ENCODE peak calls at places on chromosome 14, in seven cellular contexts. L, Z, F, G, X, T and J are unnamed samples.

GRCh38 chr14:28766505-28767238 is at the start of gene FOXG1:
- DNase-seq in L (no peak), F (peak), Z (no peak), X (no peak), G (no peak), T (no peak), J (no peak)

GRCh38 chr14:25003537-25003936 is 46.4 kb downstream of the STXBP6 start:
- DNase-seq in T (no peak), G (no peak), L (no peak), Z (no peak), F (peak), X (peak), J (no peak)

GRCh38 chr14:100376751-100377171 is 53.6 kb downstream of the SLC25A47 start:
- DNase-seq in T (no peak), Z (no peak), F (peak), L (no peak), G (no peak), X (peak), J (no peak)

GRCh38 chr14:58298880-58299664 is 717 bp downstream of the ARID4A start:
- DNase-seq in T (peak), L (peak), F (peak), X (no peak), Z (peak), G (no peak), J (peak)

GRCh38 chr14:20501346-20501745 is 4.0 kb upstream of the RNASE10 start:
- DNase-seq in Z (no peak), T (no peak), L (no peak), G (no peak), X (peak), F (no peak), J (no peak)

GRCh38 chr14:68676511-68676943 is 116.3 kb downstream of the ZFP36L1 start:
- DNase-seq in T (no peak), G (no peak), F (no peak), L (no peak), X (no peak), Z (no peak), J (no peak)

GRCh38 chr14:106564058-106564643 is 1037.8 kb downstream of the TMEM121 start:
- DNase-seq in T (peak), Z (peak), G (no peak), X (no peak), L (no peak), F (peak), J (peak)

GRCh38 chr14:77593501-77593911 is 22.9 kb downstream of the SPTLC2 start:
- DNase-seq in F (peak), T (no peak), Z (no peak), L (no peak), X (peak), G (peak), J (no peak)

GRCh38 chr14:103073367-103073875 is 10.6 kb upstream of the LBHD2 start:
- DNase-seq in F (no peak), L (no peak), X (no peak), Z (no peak), G (no peak), T (no peak), J (no peak)

GRCh38 chr14:26729851-26730250 is 132.0 kb upstream of the NOVA1 start:
- DNase-seq in F (no peak), Z (no peak), L (no peak), T (no peak), G (no peak), X (no peak), J (no peak)

GRCh38 chr14:39267592-39268112 is 33.9 kb downstream of the MIA2 start:
- DNase-seq in F (peak), X (no peak), T (no peak), Z (no peak), G (peak), L (no peak), J (no peak)

GRCh38 chr14:52313903-52314481 is at the start of gene PTGER2:
- DNase-seq in G (no peak), L (peak), T (peak), X (peak), F (peak), Z (peak), J (peak)

GRCh38 chr14:89723930-89724915 is 230.3 kb downstream of the EFCAB11 start:
- DNase-seq in Z (no peak), L (no peak), T (no peak), X (no peak), G (peak), F (no peak), J (no peak)

GRCh38 chr14:101123639-101124525 is 220.4 kb upstream of the RTL1 start:
- DNase-seq in T (no peak), F (no peak), X (no peak), L (no peak), Z (no peak), G (no peak), J (no peak)

GRCh38 chr14:90454041-90455000 is 57.5 kb downstream of the CALM1 start:
- DNase-seq in X (peak), G (peak), L (peak), T (no peak), F (peak), Z (no peak), J (no peak)